ENCODE peak calls at places on chromosomes 1 and 21, in seven cellular contexts. D is neuronal stem cell, H is BJ, C is fibroblast of pulmonary artery, J is fibroblast of villous mesenchyme, K is tibial artery, E is esophagus squamous epithelium. P is an unnamed sample.

GRCh38 chr1:202625416-202626360 is 84.6 kb downstream of the SYT2 start:
- DNase-seq in D (no peak), H (no peak), E (no peak), K (peak; percentile 51), J (peak; percentile 58), C (peak; percentile 73), P (no peak)

GRCh38 chr1:165592945-165593823 is 37.9 kb upstream of the MGST3 start:
- DNase-seq in C (peak; percentile 89), K (peak; percentile 79), J (peak; percentile 82), H (no peak), D (peak; percentile 82), E (no peak), P (peak; percentile 52)

GRCh38 chr21:16377857-16378256 is 648.1 kb downstream of the USP25 start:
- DNase-seq in K (no peak), H (no peak), D (no peak), J (peak; percentile 5), E (no peak), C (no peak), P (no peak)

GRCh38 chr1:54277451-54278355 is 77.7 kb downstream of the MRPL37 start:
- DNase-seq in H (no peak), C (no peak), D (no peak), J (peak; percentile 79), E (no peak), K (peak; percentile 61), P (no peak)

GRCh38 chr1:111738436-111739221 is 566 bp downstream of the INKA2 start:
- DNase-seq in D (no peak), K (peak; percentile 67), E (no peak), C (peak; percentile 71), J (peak; percentile 76), H (no peak), P (no peak)

GRCh38 chr1:190320952-190321351 is 156.7 kb downstream of the BRINP3 start:
- DNase-seq in D (peak; percentile 14), H (no peak), K (no peak), C (peak; percentile 77), E (no peak), J (peak; percentile 16), P (peak; percentile 1)

GRCh38 chr1:63674238-63674864 is 81.1 kb downstream of the PGM1 start:
- DNase-seq in C (peak; percentile 91), D (peak; percentile 51), H (no peak), E (no peak), J (peak; percentile 80), K (peak; percentile 72), P (peak; percentile 92)

GRCh38 chr1:40383095-40383487 is 9.6 kb downstream of the SMAP2 start:
- DNase-seq in D (no peak), J (peak; percentile 40), H (no peak), E (no peak), C (no peak), K (no peak), P (no peak)

GRCh38 chr1:14599173-14599754 is 779 bp downstream of the KAZN start:
- DNase-seq in J (no peak), D (peak; percentile 48), K (no peak), E (no peak), C (no peak), H (no peak), P (no peak)

GRCh38 chr1:152954436-152954835 is 7.4 kb downstream of the SPRR5 start:
- DNase-seq in H (no peak), D (no peak), J (no peak), E (no peak), K (no peak), C (no peak), P (no peak)

GRCh38 chr1:108201682-108202081 is 1.5 kb upstream of the SLC25A24 start:
- DNase-seq in J (no peak), H (no peak), K (no peak), D (no peak), C (no peak), E (no peak), P (no peak)

GRCh38 chr1:185317886-185318310 is 855 bp upstream of the IVNS1ABP start:
- DNase-seq in K (no peak), H (no peak), E (peak; percentile 21), D (no peak), C (no peak), J (peak; percentile 20), P (no peak)

GRCh38 chr1:20380616-20381035 is 90.0 kb downstream of the VWA5B1 start:
- DNase-seq in E (no peak), K (no peak), H (peak; percentile 54), J (peak; percentile 23), C (peak; percentile 76), D (no peak), P (no peak)

GRCh38 chr1:26521669-26522030 is 7.9 kb upstream of the RPS6KA1 start:
- DNase-seq in K (no peak), D (no peak), H (no peak), C (no peak), J (no peak), E (no peak), P (no peak)

GRCh38 chr1:243786546-243786945 is 63.5 kb downstream of the AKT3 start:
- DNase-seq in H (no peak), C (no peak), J (peak; percentile 14), K (no peak), E (no peak), D (no peak), P (no peak)

GRCh38 chr21:14064296-14064645 is 146.5 kb downstream of the LIPI start:
- DNase-seq in H (no peak), K (no peak), D (no peak), J (no peak), E (no peak), C (no peak), P (no peak)

GRCh38 chr1:23699280-23700179 is 7.9 kb downstream of the RPL11 start:
- DNase-seq in D (no peak), C (no peak), K (no peak), J (no peak), H (no peak), E (no peak), P (no peak)

GRCh38 chr1:84643183-84643582 is 47.1 kb downstream of the SSX2IP start:
- DNase-seq in E (no peak), J (no peak), C (no peak), H (no peak), K (no peak), D (no peak), P (no peak)

GRCh38 chr1:234656981-234657651 is 47.1 kb upstream of the IRF2BP2 start:
- DNase-seq in E (no peak), D (no peak), K (no peak), C (peak; percentile 88), H (peak; percentile 82), J (peak; percentile 84), P (no peak)

GRCh38 chr1:19756480-19756879 is 43.2 kb downstream of the TMCO4 start:
- DNase-seq in J (peak; percentile 21), E (no peak), K (no peak), H (peak; percentile 76), D (no peak), C (no peak), P (no peak)

GRCh38 chr1:42272920-42273319 is 62.1 kb downstream of the FOXJ3 start:
- DNase-seq in J (no peak), C (no peak), E (no peak), D (no peak), H (no peak), K (no peak), P (no peak)

GRCh38 chr1:2592672-2593071 is 6.1 kb downstream of the PRXL2B start:
- DNase-seq in J (no peak), E (no peak), C (no peak), K (no peak), H (no peak), D (no peak), P (no peak)
- H3K4me3 ChIP-seq in J (no peak overlapping the region), E (peak overlapping the region; percentile 33), C (no peak overlapping the region), K (no peak overlapping the region), H (no peak overlapping the region), D (no peak overlapping the region), P (no peak overlapping the region)

GRCh38 chr21:46021978-46022544 is 40.5 kb downstream of the COL6A1 start:
- DNase-seq in E (no peak), K (no peak), H (peak; percentile 19), J (peak; percentile 95), D (no peak), C (no peak), P (no peak)
- H3K4me3 ChIP-seq in E (no peak overlapping the region), K (no peak overlapping the region), H (no peak overlapping the region), J (no peak overlapping the region), D (no peak overlapping the region), C (no peak overlapping the region), P (no peak overlapping the region)

GRCh38 chr1:155247667-155248563 is 7.4 kb downstream of the ENTREP3 start:
- DNase-seq in K (no peak), E (no peak), J (no peak), H (no peak), D (no peak), C (no peak), P (no peak)

GRCh38 chr1:155251566-155251965 is 3.7 kb downstream of the ENTREP3 start:
- DNase-seq in D (no peak), H (no peak), E (no peak), K (no peak), J (no peak), C (no peak), P (no peak)

GRCh38 chr1:155253208-155253607 is 2.1 kb downstream of the ENTREP3 start:
- DNase-seq in D (no peak), H (no peak), K (no peak), C (no peak), J (no peak), E (no peak), P (no peak)

GRCh38 chr1:155250246-155250632 is 5.0 kb downstream of the ENTREP3 start:
- DNase-seq in C (no peak), H (no peak), E (no peak), D (no peak), K (no peak), J (no peak), P (no peak)

DNA sequence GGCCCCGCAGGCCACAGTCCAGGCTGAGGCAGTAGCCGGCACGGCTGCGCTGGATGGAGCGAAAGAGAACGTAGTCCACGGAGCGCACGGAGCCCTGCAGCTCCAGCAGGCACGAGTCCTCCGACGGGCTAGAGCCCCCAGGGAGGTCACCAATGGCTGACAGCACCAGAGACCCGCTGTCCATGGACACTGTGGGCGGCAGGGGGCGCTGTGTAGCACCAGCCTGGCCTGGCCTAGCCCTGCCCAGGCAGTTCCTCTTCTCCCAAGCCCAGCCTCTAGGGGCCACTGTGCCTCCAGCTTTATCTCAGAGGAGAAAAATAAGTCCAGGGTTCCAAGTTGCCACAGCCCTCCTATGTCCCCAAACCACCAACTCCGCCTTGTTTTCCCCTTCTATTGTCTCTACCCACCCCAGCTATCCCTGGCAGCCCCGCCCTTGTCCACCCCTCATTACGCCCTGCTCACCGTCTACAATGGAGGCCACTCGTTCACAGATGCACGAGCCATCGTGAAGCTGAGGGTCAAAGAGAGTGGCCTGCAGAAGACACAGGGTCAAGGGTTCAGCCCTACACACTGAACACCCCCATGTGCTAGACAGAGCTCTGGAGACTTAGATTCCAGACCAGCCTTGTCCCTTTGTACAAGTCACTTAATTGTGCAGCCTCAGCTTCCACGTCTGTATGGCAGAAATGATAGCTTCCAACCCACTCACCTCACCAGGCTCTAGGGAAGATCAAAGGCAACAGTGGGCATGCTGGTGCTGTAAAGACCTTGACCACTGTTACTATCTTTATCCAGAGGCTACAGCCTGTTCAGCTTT is 4.4 kb downstream of the ENTREP3 start:
- DNase-seq in J (peak; percentile 92), H (no peak), K (peak; percentile 90), C (peak; percentile 92), D (peak; percentile 95), E (peak; percentile 49), P (no peak)
- H3K4me3 ChIP-seq in J (no peak overlapping the region), H (no peak overlapping the region), K (no peak overlapping the region), C (no peak overlapping the region), D (no peak overlapping the region), E (peak overlapping the region; percentile 54), P (peak overlapping the region; percentile 29)

GRCh38 chr1:100131623-100132022 is 1.1 kb downstream of the SASS6 start:
- DNase-seq in K (no peak), D (no peak), E (no peak), C (no peak), J (no peak), H (no peak), P (no peak)
- H3K4me3 ChIP-seq in K (peak overlapping the region; percentile 67), D (peak overlapping the region; percentile 96), E (peak overlapping the region; percentile 81), C (peak overlapping the region; percentile 95), J (peak overlapping the region; percentile 96), H (no peak overlapping the region), P (peak overlapping the region; percentile 99)